ENCODE peak calls at places on chromosomes 4 and X, in four cellular contexts. C is fibroblast of lung, I is memory B cell, J is lung microvascular endothelial cell. E is an unnamed sample.

GRCh38 chr4:98706935-98707334 is 48.5 kb upstream of the TSPAN5 start:
- DNase-seq in C (no peak), I (no peak), J (no peak), E (no peak)

GRCh38 chrX:19798423-19798822 is 89.0 kb downstream of the SH3KBP1 start:
- DNase-seq in I (no peak), J (no peak), C (no peak), E (no peak)

GRCh38 chr4:139017861-139018260 is 2.3 kb downstream of the NOCT start:
- DNase-seq in C (peak; percentile 30), I (no peak), J (no peak), E (no peak)

GRCh38 chr4:123811763-123812390 is 415.3 kb downstream of the SPRY1 start:
- DNase-seq in C (no peak), J (no peak), I (no peak), E (no peak)

GRCh38 chrX:20680998-20681397 is 414.3 kb upstream of the RPS6KA3 start:
- DNase-seq in C (no peak), I (no peak), J (no peak), E (no peak)

GRCh38 chrX:79174949-79175644 is 30.6 kb downstream of the GPR174 start:
- DNase-seq in C (no peak), J (no peak), I (no peak), E (no peak)

GRCh38 chr4:48546336-48546735 is 56.3 kb downstream of the ZAR1 start:
- DNase-seq in J (peak; percentile 66), I (no peak), C (peak; percentile 64), E (no peak)

GRCh38 chrX:13092455-13092941 is 48.1 kb upstream of the FAM9C start:
- DNase-seq in C (no peak), J (no peak), I (peak; percentile 57), E (no peak)

GRCh38 chr4:138707746-138708145 is 307.8 kb upstream of the NOCT start:
- DNase-seq in J (no peak), C (no peak), I (no peak), E (no peak)

GRCh38 chrX:58025979-58026378 is 115.7 kb upstream of the ZXDA start:
- DNase-seq in C (peak; percentile 1), J (peak; percentile 68), I (peak; percentile 7), E (no peak)

GRCh38 chrX:51891821-51892551 is 1.4 kb upstream of the MAGED1 start:
- DNase-seq in C (peak; percentile 71), J (peak; percentile 43), I (no peak), E (no peak)

GRCh38 chr4:122827258-122827887 is 742 bp downstream of the FGF2 start:
- DNase-seq in C (peak; percentile 49), J (peak; percentile 65), I (peak; percentile 19), E (peak; percentile 69)

GRCh38 chrX:105461013-105461412 is 240.5 kb upstream of the TEX13A start:
- DNase-seq in C (peak; percentile 24), I (no peak), J (no peak), E (no peak)

GRCh38 chrX:21940356-21940829 is at the start of gene SMS:
- DNase-seq in I (peak; percentile 5), J (peak; percentile 65), C (peak; percentile 77), E (peak; percentile 87)

GRCh38 chr4:41095973-41096372 is 118.4 kb downstream of the APBB2 start:
- DNase-seq in C (no peak), I (no peak), J (no peak), E (no peak)

GRCh38 chr4:138449938-138450337 is 207.8 kb upstream of the SLC7A11 start:
- DNase-seq in C (no peak), I (no peak), J (no peak), E (no peak)

GRCh38 chr4:91113130-91113706 is 986.0 kb downstream of the CCSER1 start:
- DNase-seq in I (no peak), J (peak; percentile 11), C (peak; percentile 52), E (no peak)

GRCh38 chr4:185542626-185543336 is 7.5 kb upstream of the PDLIM3 start:
- DNase-seq in I (no peak), J (peak; percentile 79), C (peak; percentile 88), E (peak; percentile 86)

GRCh38 chrX:18426004-18426320 is 554 bp downstream of the CDKL5 start:
- DNase-seq in C (no peak), J (no peak), I (no peak), E (no peak)

GRCh38 chr4:119946359-119946758 is 120.3 kb downstream of the MAD2L1 start:
- DNase-seq in C (peak; percentile 22), I (no peak), J (no peak), E (no peak)

GRCh38 chr4:83269256-83269655 is 15.3 kb downstream of the COQ2 start:
- DNase-seq in C (no peak), I (no peak), J (no peak), E (no peak)

GRCh38 chrX:118183606-118184005 is 67.0 kb upstream of the KLHL13 start:
- DNase-seq in C (no peak), I (no peak), J (no peak), E (no peak)

GRCh38 chr4:2733001-2733843 is 22.9 kb downstream of the TNIP2 start:
- DNase-seq in C (no peak), I (no peak), J (no peak), E (peak; percentile 18)

GRCh38 chrX:23844502-23845138 is 61.6 kb downstream of the SAT1 start:
- DNase-seq in J (peak; percentile 84), C (peak; percentile 14), I (no peak), E (no peak)

GRCh38 chr4:99809326-99809725 is 7.3 kb upstream of the DAPP1 start:
- DNase-seq in I (no peak), J (no peak), C (no peak), E (no peak)

GRCh38 chr4:26062221-26062620 is 148.2 kb downstream of the SMIM20 start:
- DNase-seq in C (peak; percentile 72), J (peak; percentile 10), I (no peak), E (no peak)

GRCh38 chrX:43664708-43665107 is 8.6 kb downstream of the MAOA start:
- DNase-seq in C (no peak), J (no peak), I (no peak), E (no peak)

GRCh38 chr4:38957239-38957815 is 74.9 kb downstream of the TMEM156 start:
- DNase-seq in I (no peak), J (no peak), C (peak; percentile 29), E (no peak)

GRCh38 chr4:88240297-88240714 is 44.1 kb downstream of the PPM1K start:
- DNase-seq in J (no peak), C (no peak), I (no peak), E (no peak)

E was measured in ovary.